ENCODE peak calls at places on chromosomes 1 and 21, in six cellular contexts. W is K562, X is IMR-90, G is HCT116, B is H1, I is GM12878. U is an unnamed sample.

GRCh38 chr1:246527402-246528088 is 20.5 kb upstream of the SMYD3 start:
- DNase-seq in X (no peak), W (no peak), B (no peak), I (no peak), G (no peak), U (no peak)

GRCh38 chr1:231683439-231684165 is 57.0 kb downstream of the DISC1 start:
- DNase-seq in W (no peak), I (no peak), B (no peak), G (no peak), X (no peak), U (no peak)

GRCh38 chr1:42368096-42368795 is 12.3 kb upstream of the RIMKLA start:
- DNase-seq in W (no peak), I (no peak), G (no peak), X (no peak), B (no peak), U (no peak)

GRCh38 chr1:145879775-145880174 is 5.9 kb downstream of the ANKRD35 start:
- DNase-seq in X (no peak), I (no peak), G (no peak), B (no peak), W (no peak), U (no peak)

GRCh38 chr1:111270781-111271463 is 19.7 kb upstream of the CHIA start:
- DNase-seq in B (no peak), X (no peak), W (no peak), G (no peak), I (no peak), U (no peak)

GRCh38 chr1:66944330-66945274 is 19.8 kb downstream of the MIER1 start:
- DNase-seq in B (no peak), G (peak; percentile 52), I (no peak), X (peak; percentile 85), W (no peak), U (peak; percentile 80)

GRCh38 chr1:229027622-229028182 is 243.2 kb upstream of the RAB4A start:
- DNase-seq in W (no peak), I (no peak), B (peak; percentile 49), X (peak; percentile 37), G (no peak), U (peak; percentile 75)

GRCh38 chr21:37445228-37445627 is 78.7 kb downstream of the DYRK1A start:
- DNase-seq in B (no peak), W (no peak), G (no peak), X (peak; percentile 62), I (no peak), U (no peak)

GRCh38 chr1:9258629-9259028 is 24.1 kb downstream of the H6PD start:
- DNase-seq in G (no peak), B (no peak), X (no peak), W (no peak), I (no peak), U (no peak)

GRCh38 chr1:220824031-220824989 is 37.6 kb downstream of the MTARC1 start:
- DNase-seq in X (peak; percentile 27), B (no peak), W (no peak), I (no peak), G (no peak), U (no peak)

GRCh38 chr21:34986561-34987533 is 62.3 kb downstream of the RUNX1 start:
- DNase-seq in G (peak; percentile 93), X (peak; percentile 81), I (peak; percentile 72), W (no peak), B (peak; percentile 15), U (no peak)

GRCh38 chr1:104646233-104646632 is 896.5 kb downstream of the AMY1C start:
- DNase-seq in X (no peak), W (no peak), I (no peak), G (no peak), B (no peak), U (no peak)

GRCh38 chr1:85048296-85049064 is at the start of gene MCOLN3:
- DNase-seq in G (peak; percentile 19), X (no peak), B (no peak), I (no peak), W (peak; percentile 16), U (no peak)

GRCh38 chr1:24930703-24931480 is 816 bp upstream of the RUNX3 start:
- DNase-seq in B (no peak), W (no peak), X (no peak), I (no peak), G (no peak), U (no peak)

GRCh38 chr1:92485374-92486250 is 1.1 kb downstream of the GFI1 start:
- DNase-seq in G (peak; percentile 51), W (peak; percentile 69), B (no peak), X (no peak), I (no peak), U (peak; percentile 20)

GRCh38 chr1:58786184-58786926 is 2.5 kb upstream of the JUN start:
- DNase-seq in B (no peak), X (peak; percentile 54), G (no peak), I (no peak), W (no peak), U (peak; percentile 49)

GRCh38 chr21:17428980-17429379 is 83.9 kb upstream of the CXADR start:
- DNase-seq in G (no peak), W (no peak), I (no peak), X (no peak), B (no peak), U (no peak)

GRCh38 chr1:209772116-209772515 is 12.2 kb downstream of the C1orf74 start:
- DNase-seq in B (no peak), G (no peak), W (no peak), X (no peak), I (no peak), U (no peak)

GRCh38 chr1:154400381-154400801 is 4.8 kb upstream of the IL6R start:
- DNase-seq in G (no peak), W (no peak), B (no peak), I (no peak), X (no peak), U (peak; percentile 75)

GRCh38 chr1:151370211-151370911 is 2.1 kb downstream of the SELENBP1 start:
- DNase-seq in W (peak; percentile 42), B (no peak), G (no peak), X (no peak), I (no peak), U (no peak)

GRCh38 chr1:11272842-11273594 is at the start of gene UBIAD1:
- DNase-seq in I (peak; percentile 19), B (peak; percentile 64), W (peak; percentile 98), G (peak; percentile 71), X (peak; percentile 82), U (peak; percentile 87)

GRCh38 chr1:40385437-40386310 is 12.1 kb downstream of the SMAP2 start:
- DNase-seq in I (peak; percentile 98), B (no peak), G (no peak), X (no peak), W (no peak), U (peak; percentile 11)

GRCh38 chr1:40226187-40226586 is 21.6 kb upstream of the TMCO2 start:
- DNase-seq in X (no peak), W (no peak), B (no peak), G (no peak), I (no peak), U (no peak)

GRCh38 chr1:179586107-179586823 is 5.4 kb upstream of the TDRD5 start:
- DNase-seq in G (no peak), X (no peak), B (no peak), W (peak; percentile 66), I (no peak), U (peak; percentile 32)

GRCh38 chr1:29256979-29257804 is 20.9 kb downstream of the PTPRU start:
- DNase-seq in G (no peak), W (peak; percentile 37), B (no peak), I (no peak), X (no peak), U (no peak)

GRCh38 chr1:246775531-246776385 is 51.5 kb downstream of the SCCPDH start:
- DNase-seq in G (no peak), I (no peak), W (no peak), X (no peak), B (no peak), U (no peak)

GRCh38 chr1:87399264-87399663 is 70.6 kb downstream of the LMO4 start:
- DNase-seq in W (no peak), B (no peak), I (no peak), G (no peak), X (no peak), U (no peak)

GRCh38 chr21:41703857-41704501 is 62.9 kb downstream of the RIPK4 start:
- DNase-seq in W (no peak), B (no peak), X (no peak), I (no peak), G (no peak), U (no peak)

GRCh38 chr1:100523038-100523649 is 14.8 kb upstream of the GPR88 start:
- DNase-seq in B (no peak), W (no peak), G (no peak), X (peak; percentile 21), I (peak; percentile 21), U (no peak)

GRCh38 chr1:66623812-66624211 is 89.9 kb downstream of the SGIP1 start:
- DNase-seq in G (no peak), W (no peak), B (no peak), I (no peak), X (peak; percentile 76), U (peak; percentile 92)

GRCh38 chr21:17688912-17689874 is 76.5 kb upstream of the BTG3 start:
- DNase-seq in G (peak; percentile 4), B (no peak), I (no peak), X (peak; percentile 12), W (peak; percentile 36), U (no peak)

DNA sequence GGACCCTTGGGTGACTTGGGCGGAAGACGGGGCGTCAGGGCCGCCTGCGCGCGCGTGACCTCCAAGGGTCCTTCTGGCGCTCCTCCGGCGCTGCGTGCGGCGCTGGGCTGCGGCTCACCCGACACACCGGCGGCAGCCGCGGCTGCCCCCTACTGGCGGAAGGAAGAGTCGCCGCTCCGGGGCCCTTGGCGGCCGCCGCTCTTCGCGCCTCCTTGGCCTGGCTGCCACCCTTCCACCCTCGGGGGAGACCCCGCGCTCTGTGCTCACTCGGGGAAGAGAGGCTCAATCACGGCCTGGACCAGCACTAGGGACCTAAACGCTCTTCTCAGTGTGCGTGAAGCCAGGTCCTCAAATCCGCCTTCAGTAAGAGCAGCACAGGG is 89.7 kb downstream of the DMRTA2 start:
- DNase-seq in G (no peak), W (peak; percentile 92), B (peak; percentile 25), X (peak; percentile 3), I (no peak), U (peak; percentile 32)
- H3K9ac ChIP-seq in G (peak overlapping the region; percentile 42), W (peak overlapping the region; percentile 76), B (no peak overlapping the region), X (no peak overlapping the region), I (no peak overlapping the region), U (no peak overlapping the region)

GRCh38 chr1:94961582-94961981 is 34.7 kb upstream of the CNN3 start:
- DNase-seq in X (no peak), G (no peak), B (no peak), W (no peak), I (no peak), U (no peak)
- TF ChIP-seq POLR2A in X (no peak), G (no peak), B (no peak), W (no peak), I (no peak), U (no peak)

GRCh38 chr1:200895801-200896570 is 1.3 kb downstream of the INAVA start:
- DNase-seq in X (no peak), W (no peak), B (no peak), G (no peak), I (no peak), U (no peak)
- H3K9ac ChIP-seq in X (no peak overlapping the region), W (no peak overlapping the region), B (no peak overlapping the region), G (peak overlapping the region; percentile 62), I (no peak overlapping the region), U (no peak overlapping the region)

DNA sequence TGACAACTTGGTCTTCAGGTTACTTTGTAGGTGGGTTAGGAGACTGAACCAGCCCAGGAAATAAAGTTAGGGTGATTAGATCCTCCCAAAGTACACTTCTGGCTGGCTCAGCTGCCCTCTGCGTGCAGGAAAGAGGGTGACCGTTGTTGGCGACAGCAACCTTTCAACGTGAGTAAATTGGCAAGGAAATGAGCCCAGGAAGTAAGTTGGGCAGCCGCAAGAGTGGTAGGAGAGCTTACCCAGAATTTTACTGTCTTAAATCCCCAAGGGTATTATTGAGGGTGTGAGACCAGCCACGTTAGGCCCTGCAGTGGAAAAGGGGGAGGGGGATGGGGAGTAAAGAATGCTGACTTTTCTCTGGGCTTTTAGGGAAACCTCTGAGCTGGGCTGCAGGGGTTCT is 1.6 kb downstream of the TENT5C start:
- DNase-seq in B (no peak), I (no peak), G (no peak), X (no peak), W (no peak), U (no peak)
- TF ChIP-seq POLR2A in B (no peak), I (no peak), G (no peak), X (no peak), W (no peak), U (no peak)